ENCODE peak calls at places on chromosomes 7 and 10, in five cellular contexts. J, A, O, K and T are unnamed samples. For H3K4me1, the result is how much of the 10 kb centered on the place peaks cover.

GRCh38 chr7:21912305-21912704 is 33.4 kb downstream of the CDCA7L start:
- DNase-seq in J (peak), A (no peak), O (no peak), K (no peak), T (no peak)

GRCh38 chr7:87347207-87347606 is 1.7 kb downstream of the CROT start:
- DNase-seq in J (no peak), A (no peak), O (no peak), K (no peak), T (no peak)

GRCh38 chr10:120850911-120851865 is at the start of gene WDR11:
- DNase-seq in J (peak), A (peak), O (peak), K (peak), T (peak)

GRCh38 chr10:32210306-32211045 is 136.5 kb downstream of the EPC1 start:
- DNase-seq in J (peak), A (peak), O (peak), K (no peak), T (no peak)

GRCh38 chr10:110460111-110460809 is 37.4 kb upstream of the DUSP5 start:
- DNase-seq in J (peak), A (peak), O (no peak), K (no peak), T (no peak)

GRCh38 chr10:6786579-6787031 is 206.5 kb upstream of the PRKCQ start:
- DNase-seq in J (peak), A (no peak), O (peak), K (no peak), T (peak)

GRCh38 chr10:99709480-99710229 is 22.3 kb downstream of the COX15 start:
- DNase-seq in J (peak), A (peak), O (no peak), K (no peak), T (no peak)

GRCh38 chr7:82468435-82468834 is 24.9 kb upstream of the CACNA2D1 start:
- DNase-seq in J (no peak), A (peak), O (no peak), K (no peak), T (no peak)

GRCh38 chr7:46960974-46961373 is 620.9 kb downstream of the TNS3 start:
- DNase-seq in J (no peak), A (no peak), O (no peak), K (no peak), T (no peak)

GRCh38 chr7:39633563-39634550 is 10.5 kb downstream of the RALA start:
- DNase-seq in J (no peak), A (no peak), O (no peak), K (no peak), T (no peak)

GRCh38 chr7:2757904-2758672 is 70.1 kb downstream of the AMZ1 start:
- DNase-seq in J (peak), A (peak), O (peak), K (no peak), T (no peak)

GRCh38 chr7:139763330-139763729 is 14.5 kb downstream of the HIPK2 start:
- DNase-seq in J (no peak), A (no peak), O (no peak), K (no peak), T (no peak)

GRCh38 chr7:92840309-92840708 is 3.9 kb upstream of the CDK6 start:
- DNase-seq in J (no peak), A (no peak), O (no peak), K (no peak), T (no peak)

GRCh38 chr10:78623577-78624215 is 445.1 kb upstream of the ZMIZ1 start:
- DNase-seq in J (peak), A (peak), O (peak), K (no peak), T (no peak)

GRCh38 chr7:142939226-142939910 is at the start of gene LLCFC1:
- DNase-seq in J (no peak), A (no peak), O (peak), K (no peak), T (no peak)

GRCh38 chr7:148286150-148286549 is 304.4 kb upstream of the C7orf33 start:
- DNase-seq in J (no peak), A (no peak), O (no peak), K (no peak), T (no peak)

GRCh38 chr7:150580615-150580986 is 13.4 kb downstream of the GIMAP4 start:
- DNase-seq in J (no peak), A (no peak), O (no peak), K (no peak), T (no peak)

GRCh38 chr7:75599244-75599771 is 107.2 kb downstream of the SPDYE5 start:
- DNase-seq in J (no peak), A (no peak), O (no peak), K (no peak), T (no peak)
- TF ChIP-seq CTCF in J (no peak), A (no peak), O (no peak), K (no peak), T (no peak)

DNA sequence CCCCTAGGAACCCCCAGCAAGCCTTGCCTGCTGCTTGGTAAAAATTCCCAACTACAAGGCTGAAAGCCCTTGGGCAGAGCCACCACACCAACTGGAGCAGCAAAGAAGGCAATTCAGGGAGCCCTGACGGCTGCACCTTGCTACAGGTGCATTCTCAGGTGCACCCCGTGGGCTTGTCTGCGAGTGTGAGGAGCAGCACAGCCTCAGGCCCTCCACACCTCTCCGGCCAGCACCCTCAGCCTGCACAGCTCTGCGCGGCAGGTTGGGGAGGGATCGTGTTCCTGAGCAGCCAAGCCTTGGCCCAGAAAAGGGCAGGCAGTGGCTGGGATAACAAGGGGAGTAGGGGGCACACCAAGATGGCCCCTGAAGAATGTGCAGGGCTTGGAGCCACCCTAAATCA is 104.1 kb downstream of the FAM53B start:
- DNase-seq in J (no peak), A (no peak), O (no peak), K (no peak), T (no peak)
- H3K4me1 ChIP-seq in J (under half), A (half or more), O (under half), K (half or more), T (under half)

DNA sequence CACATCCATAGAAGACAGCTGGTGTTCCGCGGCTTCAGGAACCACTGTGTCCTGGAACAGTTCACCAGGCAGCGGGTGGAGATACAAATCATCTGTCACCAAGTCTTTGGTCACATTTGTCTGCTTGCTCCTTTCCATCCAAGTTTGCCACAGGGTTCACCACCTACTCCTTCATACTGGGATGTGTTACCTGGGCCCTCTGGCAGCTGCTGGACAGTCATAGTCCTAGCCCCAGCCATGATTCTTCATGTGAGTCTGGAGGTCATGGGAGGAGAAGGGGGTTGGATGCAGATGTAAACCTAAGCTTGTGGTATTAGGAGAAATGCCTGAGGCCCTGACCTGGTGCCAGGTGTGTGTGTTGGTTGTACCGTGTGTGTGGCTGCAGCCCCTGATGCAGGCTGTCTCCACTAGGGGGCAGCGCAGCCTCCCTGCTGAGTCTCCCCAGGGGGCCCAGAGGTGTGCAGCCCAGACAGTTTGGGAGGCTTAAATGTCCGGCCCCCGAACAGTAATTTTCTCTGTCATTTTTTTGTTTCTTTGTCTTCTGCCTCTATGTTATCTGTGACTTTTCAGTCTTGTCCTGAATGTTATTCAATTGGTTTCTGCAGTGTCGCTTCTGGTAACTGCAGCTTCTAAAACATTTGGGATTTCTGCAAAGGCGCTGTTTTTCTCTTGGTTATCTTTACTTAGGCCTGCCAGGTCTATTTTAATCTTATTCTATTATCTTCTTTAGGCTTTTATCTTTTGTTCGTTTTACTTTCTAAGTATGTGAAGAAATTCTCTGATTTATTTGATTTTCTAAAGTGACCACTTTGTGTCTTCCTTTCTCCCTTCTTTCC is 14.8 kb downstream of the NPS start:
- DNase-seq in J (no peak), A (no peak), O (peak), K (peak), T (no peak)
- TF ChIP-seq CTCF in J (no peak), A (no peak), O (peak), K (peak), T (peak)

DNA sequence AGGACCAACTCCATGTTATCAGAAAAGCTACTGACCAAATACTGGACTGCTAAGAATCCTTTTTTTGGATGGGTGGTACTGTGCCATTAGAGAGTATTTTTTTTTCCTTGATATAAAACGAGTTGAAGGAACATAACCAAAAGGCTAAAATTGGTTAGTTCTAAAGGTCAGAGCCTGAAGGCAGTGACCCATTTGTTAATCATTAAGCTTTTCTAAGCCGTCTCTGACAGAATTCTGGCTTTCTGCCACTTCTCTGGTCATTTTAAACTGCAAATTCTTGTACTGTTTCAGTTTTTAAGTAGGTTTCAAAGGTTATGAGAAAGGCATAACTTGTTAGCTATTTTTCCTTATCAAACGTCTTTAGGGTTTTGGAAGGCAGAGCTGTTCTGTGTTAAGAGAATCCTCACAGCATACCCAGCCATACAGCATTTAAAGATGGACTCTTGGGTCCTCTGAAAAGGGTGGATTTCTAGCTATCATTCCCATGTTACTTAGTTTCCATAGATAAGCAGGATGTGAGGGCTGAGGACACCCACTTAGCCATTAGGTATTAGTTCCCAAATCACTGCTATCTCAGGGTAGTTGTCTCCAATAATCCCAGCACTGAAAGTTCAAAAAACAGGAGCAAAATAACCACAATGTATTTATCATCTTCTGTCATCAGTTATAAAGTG is 196.8 kb downstream of the RNLS start:
- DNase-seq in J (no peak), A (no peak), O (peak), K (no peak), T (no peak)
- H3K4me1 ChIP-seq in J (under half), A (under half), O (under half), K (under half), T (under half)

DNA sequence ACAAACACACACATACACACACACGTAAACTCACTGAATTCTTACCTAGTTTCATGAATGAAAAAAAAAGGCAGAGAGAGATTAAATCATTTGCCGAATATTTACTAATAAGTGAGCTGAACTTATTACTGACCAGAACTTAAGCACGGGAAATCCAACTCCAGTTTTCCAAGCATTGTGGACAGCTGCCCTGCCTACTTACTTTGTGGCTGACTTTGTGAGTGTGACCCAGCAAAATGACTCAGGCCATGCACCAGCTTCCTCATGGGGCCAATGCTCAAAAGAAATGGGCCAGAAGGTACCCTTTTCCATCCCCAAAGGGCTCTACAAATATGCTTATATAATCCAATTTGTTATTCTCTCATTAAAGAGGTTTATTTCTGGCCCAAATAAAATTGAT is 87.4 kb upstream of the RHOBTB1 start:
- DNase-seq in J (no peak), A (no peak), O (no peak), K (no peak), T (no peak)
- TF ChIP-seq CTCF in J (no peak), A (no peak), O (no peak), K (no peak), T (no peak)

GRCh38 chr7:68185641-68186040 is 1189.0 kb downstream of the TYW1 start:
- DNase-seq in J (no peak), A (no peak), O (no peak), K (no peak), T (no peak)
- H3K4me1 ChIP-seq in J (under half), A (under half), O (under half), K (under half), T (under half)

DNA sequence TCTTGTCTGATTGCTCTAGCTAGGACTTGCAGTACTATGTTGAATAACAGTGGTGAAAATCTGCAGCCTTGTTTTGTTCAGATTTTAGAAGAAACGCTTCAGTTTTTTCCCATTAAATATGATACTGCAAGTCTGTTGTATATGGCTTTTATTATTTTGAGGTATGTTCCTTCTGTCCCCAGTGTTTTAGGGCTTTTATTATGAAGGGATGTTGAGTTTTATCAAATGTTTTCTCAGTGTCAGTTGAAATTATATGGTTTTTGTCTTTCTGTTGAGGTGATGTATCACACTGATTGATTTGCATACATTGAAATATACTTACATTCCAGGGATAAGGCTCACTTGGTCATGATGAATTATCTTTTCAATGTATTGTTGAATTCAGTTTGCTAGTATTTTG is 60.5 kb upstream of the HELLS start:
- DNase-seq in J (no peak), A (no peak), O (no peak), K (no peak), T (no peak)
- TF ChIP-seq CTCF in J (no peak), A (no peak), O (no peak), K (no peak), T (no peak)

GRCh38 chr7:26627221-26627620 is 237.2 kb downstream of the SKAP2 start:
- DNase-seq in J (no peak), A (no peak), O (no peak), K (no peak), T (no peak)

GRCh38 chr7:26625286-26625685 is 239.1 kb downstream of the SKAP2 start:
- DNase-seq in J (no peak), A (no peak), O (no peak), K (no peak), T (no peak)

GRCh38 chr7:26626687-26627086 is 237.7 kb downstream of the SKAP2 start:
- DNase-seq in J (no peak), A (no peak), O (no peak), K (no peak), T (no peak)

GRCh38 chr7:26624839-26625238 is 239.6 kb downstream of the SKAP2 start:
- DNase-seq in J (no peak), A (no peak), O (no peak), K (no peak), T (no peak)

DNA sequence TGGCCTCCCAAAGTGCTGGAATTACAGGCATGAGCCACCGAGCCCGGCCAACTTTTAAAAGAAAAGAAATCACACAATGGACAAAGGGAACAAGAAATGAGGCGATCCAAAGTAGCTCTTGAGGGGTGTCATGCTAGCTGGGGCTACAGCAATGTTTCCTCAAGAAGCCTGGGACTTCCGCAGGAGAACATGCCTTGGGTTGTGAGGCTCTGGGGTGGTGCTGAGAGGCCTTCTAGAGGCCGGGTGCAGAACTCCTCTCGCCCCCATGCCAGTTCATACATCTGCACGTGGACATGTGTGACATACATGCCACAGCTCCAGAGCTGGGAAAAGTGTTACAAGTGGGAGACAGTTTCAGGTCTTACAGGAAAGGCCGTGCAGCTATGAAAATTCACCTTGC is 238.2 kb downstream of the SKAP2 start:
- DNase-seq in J (no peak), A (no peak), O (no peak), K (no peak), T (no peak)
- H3K4me1 ChIP-seq in J (under half), A (under half), O (under half), K (under half), T (under half)